ENCODE peak calls at places on chromosome 6, in nine cellular contexts. Y, E, U, A, G, Q, M, S and F are unnamed samples.

GRCh38 chr6:44254201-44254956 is 2.9 kb downstream of the SLC35B2 start:
- DNase-seq in Y (peak), E (no peak), U (no peak), A (no peak), G (no peak), Q (no peak), M (no peak), S (no peak), F (no peak)

GRCh38 chr6:127342296-127342945 is 988 bp downstream of the ECHDC1 start:
- DNase-seq in Y (no peak), E (peak), U (peak), A (no peak), G (peak), Q (no peak), M (no peak), S (peak), F (no peak)

GRCh38 chr6:37056439-37057127 is 51.1 kb downstream of the FGD2 start:
- DNase-seq in Y (no peak), E (no peak), U (no peak), A (no peak), G (no peak), Q (no peak), M (no peak), S (no peak), F (no peak)

GRCh38 chr6:158069800-158070195 is 88.1 kb downstream of the SYNJ2 start:
- DNase-seq in Y (no peak), E (no peak), U (peak), A (no peak), G (no peak), Q (no peak), M (no peak), S (no peak), F (peak)

GRCh38 chr6:44556046-44556445 is 168.5 kb downstream of the CDC5L start:
- DNase-seq in Y (peak), E (no peak), U (no peak), A (no peak), G (no peak), Q (no peak), M (no peak), S (no peak), F (no peak)

GRCh38 chr6:101398716-101399626 is 5.5 kb downstream of the GRIK2 start:
- DNase-seq in Y (no peak), E (no peak), U (no peak), A (no peak), G (peak), Q (no peak), M (no peak), S (no peak), F (no peak)

GRCh38 chr6:312704-313485 is 20.6 kb downstream of the DUSP22 start:
- DNase-seq in Y (peak), E (no peak), U (no peak), A (no peak), G (no peak), Q (no peak), M (no peak), S (no peak), F (no peak)

GRCh38 chr6:52417675-52418111 is 2.4 kb upstream of the EFHC1 start:
- DNase-seq in Y (no peak), E (no peak), U (peak), A (peak), G (no peak), Q (no peak), M (no peak), S (no peak), F (peak)

GRCh38 chr6:39792501-39793450 is 600 bp downstream of the DAAM2 start:
- DNase-seq in Y (no peak), E (no peak), U (no peak), A (no peak), G (no peak), Q (no peak), M (no peak), S (no peak), F (no peak)

GRCh38 chr6:73731285-73731684 is 35.3 kb downstream of the CD109 start:
- DNase-seq in Y (no peak), E (no peak), U (no peak), A (no peak), G (no peak), Q (no peak), M (no peak), S (no peak), F (no peak)

GRCh38 chr6:17393335-17394191 is at the start of gene CAP2:
- DNase-seq in Y (no peak), E (no peak), U (peak), A (peak), G (peak), Q (no peak), M (no peak), S (no peak), F (no peak)

GRCh38 chr6:119220452-119220851 is 129.1 kb downstream of the MAN1A1 start:
- DNase-seq in Y (no peak), E (no peak), U (no peak), A (no peak), G (no peak), Q (no peak), M (no peak), S (no peak), F (no peak)

GRCh38 chr6:145559836-145560235 is 175.5 kb downstream of the EPM2A start:
- DNase-seq in Y (no peak), E (no peak), U (no peak), A (no peak), G (no peak), Q (no peak), M (no peak), S (no peak), F (no peak)

GRCh38 chr6:22227824-22228610 is 68.8 kb downstream of the PRL start:
- DNase-seq in Y (no peak), E (no peak), U (peak), A (no peak), G (no peak), Q (no peak), M (no peak), S (no peak), F (peak)

GRCh38 chr6:81896561-81896960 is 144.1 kb upstream of the TENT5A start:
- DNase-seq in Y (no peak), E (no peak), U (peak), A (no peak), G (no peak), Q (no peak), M (no peak), S (no peak), F (no peak)

GRCh38 chr6:14876778-14877613 is 368.9 kb upstream of the JARID2 start:
- DNase-seq in Y (no peak), E (no peak), U (peak), A (peak), G (no peak), Q (no peak), M (no peak), S (no peak), F (peak)

GRCh38 chr6:159665868-159666635 is 27.0 kb downstream of the SOD2 start:
- DNase-seq in Y (no peak), E (no peak), U (no peak), A (no peak), G (no peak), Q (no peak), M (no peak), S (no peak), F (no peak)

GRCh38 chr6:14881399-14881798 is 364.5 kb upstream of the JARID2 start:
- DNase-seq in Y (no peak), E (no peak), U (peak), A (no peak), G (no peak), Q (no peak), M (no peak), S (no peak), F (peak)

GRCh38 chr6:35019831-35020230 is 121.3 kb downstream of the TCP11 start:
- DNase-seq in Y (no peak), E (no peak), U (no peak), A (no peak), G (no peak), Q (no peak), M (no peak), S (no peak), F (no peak)

GRCh38 chr6:87588756-87589407 is 905 bp downstream of the RARS2 start:
- DNase-seq in Y (no peak), E (no peak), U (peak), A (no peak), G (no peak), Q (no peak), M (no peak), S (no peak), F (no peak)

GRCh38 chr6:786946-787763 is 94.2 kb upstream of the EXOC2 start:
- DNase-seq in Y (peak), E (no peak), U (no peak), A (no peak), G (peak), Q (no peak), M (no peak), S (no peak), F (no peak)